ENCODE peak calls at places on chromosome 15, in five cellular contexts. P is HepG2, L is HCT116, C is H1, O is GM12878. T is an unnamed sample.

GRCh38 chr15:60788514-60789091 is 309.7 kb upstream of the ICE2 start:
- DNase-seq in P (no peak), L (no peak), C (no peak), O (no peak), T (no peak)

GRCh38 chr15:101108458-101108775 is 143.4 kb downstream of the CHSY1 start:
- DNase-seq in P (no peak), L (no peak), C (no peak), O (no peak), T (no peak)

GRCh38 chr15:56690733-56691132 is 42.6 kb downstream of the ZNF280D start:
- DNase-seq in P (no peak), L (no peak), C (no peak), O (no peak), T (no peak)

GRCh38 chr15:49423906-49424520 is 971 bp downstream of the FGF7 start:
- DNase-seq in P (no peak), L (no peak), C (no peak), O (no peak), T (no peak)

GRCh38 chr15:92886229-92886628 is 13.9 kb upstream of the CHD2 start:
- DNase-seq in P (no peak), L (no peak), C (no peak), O (no peak), T (no peak)

GRCh38 chr15:50435772-50436171 is 11.6 kb downstream of the USP8 start:
- DNase-seq in P (no peak), L (no peak), C (no peak), O (no peak), T (no peak)

GRCh38 chr15:40259021-40259420 is 20.2 kb downstream of the PAK6 start:
- DNase-seq in P (no peak), L (no peak), C (no peak), O (no peak), T (no peak)

GRCh38 chr15:98799461-98799971 is 151.2 kb downstream of the IGF1R start:
- DNase-seq in P (peak; percentile 52), L (no peak), C (no peak), O (no peak), T (no peak)

GRCh38 chr15:99009741-99010370 is 2.3 kb upstream of the PGPEP1L start:
- DNase-seq in P (no peak), L (no peak), C (peak; percentile 7), O (no peak), T (no peak)

GRCh38 chr15:55627730-55628368 is 39.7 kb upstream of the PYGO1 start:
- DNase-seq in P (peak; percentile 18), L (peak; percentile 92), C (no peak), O (no peak), T (no peak)

GRCh38 chr15:93974804-93975481 is 256.4 kb upstream of the MCTP2 start:
- DNase-seq in P (peak; percentile 22), L (peak; percentile 2), C (no peak), O (no peak), T (peak; percentile 69)

GRCh38 chr15:58731756-58732535 is 17.6 kb downstream of the ADAM10 start:
- DNase-seq in P (no peak), L (peak; percentile 72), C (no peak), O (no peak), T (no peak)

GRCh38 chr15:56537881-56538280 is 72.9 kb upstream of the MNS1 start:
- DNase-seq in P (no peak), L (no peak), C (no peak), O (no peak), T (no peak)

GRCh38 chr15:90261811-90262210 is 3.7 kb upstream of the NGRN start:
- DNase-seq in P (no peak), L (no peak), C (no peak), O (no peak), T (no peak)

GRCh38 chr15:78455749-78456148 is 17.7 kb downstream of the IREB2 start:
- DNase-seq in P (no peak), L (no peak), C (no peak), O (no peak), T (no peak)
- TF ChIP-seq JUND in P (no peak), L (no peak), C (no peak), O (no peak), T (no peak)

GRCh38 chr15:75758071-75758872 is 45.6 kb upstream of the CSPG4 start:
- DNase-seq in P (peak; percentile 77), L (peak; percentile 78), C (peak; percentile 88), O (peak; percentile 38), T (peak; percentile 91)
- TF ChIP-seq JUND in P (no peak), L (no peak), C (no peak), O (no peak), T (no peak)

GRCh38 chr15:57728436-57728835 is 21.9 kb downstream of the POLR2M start:
- DNase-seq in P (no peak), L (no peak), C (no peak), O (no peak), T (no peak)

GRCh38 chr15:57735406-57735805 is 28.9 kb downstream of the POLR2M start:
- DNase-seq in P (no peak), L (no peak), C (no peak), O (no peak), T (no peak)

GRCh38 chr15:57732526-57733331 is 26.2 kb downstream of the POLR2M start:
- DNase-seq in P (peak; percentile 49), L (peak; percentile 48), C (peak; percentile 80), O (no peak), T (peak; percentile 25)

GRCh38 chr15:57734860-57735259 is 28.3 kb downstream of the POLR2M start:
- DNase-seq in P (no peak), L (no peak), C (no peak), O (no peak), T (no peak)

DNA sequence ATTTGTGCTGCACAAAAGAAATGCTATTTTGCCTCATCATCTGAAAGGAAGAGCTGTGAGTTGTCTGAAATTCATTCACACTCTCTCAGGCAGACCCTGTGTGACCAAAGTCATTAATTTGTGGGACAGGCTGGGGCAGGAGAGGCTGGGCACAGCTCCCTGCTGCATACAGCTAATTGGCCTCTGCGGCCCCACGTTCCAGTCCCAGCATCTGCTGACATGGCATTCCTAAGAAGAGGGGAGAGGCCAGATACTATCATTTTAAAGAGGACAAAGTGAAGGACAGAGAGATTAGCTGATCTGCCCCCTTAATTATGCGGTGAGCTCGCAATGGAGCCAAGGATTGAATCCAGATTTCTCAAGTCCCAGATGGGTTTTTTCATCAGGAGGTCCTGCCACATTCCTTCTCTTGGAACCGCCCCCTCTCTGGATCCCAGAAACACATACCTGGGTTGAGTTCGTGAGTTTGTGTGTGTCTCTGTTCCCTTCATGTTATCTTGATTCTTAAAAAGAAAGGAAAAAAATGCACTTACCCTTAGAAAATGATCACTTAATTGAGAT is 25.1 kb downstream of the POLR2M start:
- DNase-seq in P (no peak), L (no peak), C (no peak), O (no peak), T (no peak)
- TF ChIP-seq JUND in P (no peak), L (no peak), C (no peak), O (no peak), T (no peak)

GRCh38 chr15:68729789-68730201 is 90.9 kb downstream of the ANP32A start:
- DNase-seq in P (no peak), L (no peak), C (no peak), O (no peak), T (no peak)
- TF ChIP-seq JUND in P (no peak), L (no peak), C (no peak), O (no peak), T (no peak)

GRCh38 chr15:80999623-81000036 is 1.1 kb upstream of the TLNRD1 start:
- DNase-seq in P (no peak), L (peak; percentile 63), C (no peak), O (no peak), T (peak; percentile 38)
- TF ChIP-seq JUND in P (no peak), L (peak; percentile 27), C (no peak), O (no peak), T (no peak)

GRCh38 chr15:38073278-38073930 is 139.0 kb downstream of the TMCO5A start:
- DNase-seq in P (peak; percentile 43), L (peak; percentile 28), C (no peak), O (no peak), T (peak; percentile 65)

GRCh38 chr15:38075466-38075865 is 141.0 kb downstream of the TMCO5A start:
- DNase-seq in P (no peak), L (no peak), C (no peak), O (no peak), T (no peak)

GRCh38 chr15:38079236-38079635 is 144.8 kb downstream of the TMCO5A start:
- DNase-seq in P (no peak), L (no peak), C (no peak), O (no peak), T (no peak)

GRCh38 chr15:38074029-38074428 is 139.6 kb downstream of the TMCO5A start:
- DNase-seq in P (no peak), L (no peak), C (no peak), O (no peak), T (no peak)

DNA sequence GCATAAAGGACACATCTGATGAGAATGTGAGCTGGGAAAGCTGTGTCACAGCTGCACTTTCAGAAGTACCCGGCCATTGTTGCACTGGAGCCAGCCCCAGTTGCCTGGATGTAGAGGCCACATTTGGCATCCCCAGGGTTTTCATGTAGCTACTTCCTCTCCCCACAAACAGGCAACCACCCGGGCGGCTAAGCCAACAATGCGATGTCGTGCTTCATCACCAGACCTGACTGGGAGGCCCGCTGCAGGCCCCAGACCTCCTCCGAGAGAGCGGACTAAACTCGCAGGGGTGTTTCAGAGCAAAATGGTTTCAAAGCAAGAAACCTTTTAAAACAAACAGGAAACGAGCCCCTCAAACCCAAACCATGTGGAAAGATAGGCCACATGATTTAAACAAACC is 142.4 kb downstream of the TMCO5A start:
- DNase-seq in P (no peak), L (no peak), C (peak; percentile 51), O (no peak), T (no peak)
- TF ChIP-seq JUND in P (no peak), L (no peak), C (no peak), O (no peak), T (no peak)

DNA sequence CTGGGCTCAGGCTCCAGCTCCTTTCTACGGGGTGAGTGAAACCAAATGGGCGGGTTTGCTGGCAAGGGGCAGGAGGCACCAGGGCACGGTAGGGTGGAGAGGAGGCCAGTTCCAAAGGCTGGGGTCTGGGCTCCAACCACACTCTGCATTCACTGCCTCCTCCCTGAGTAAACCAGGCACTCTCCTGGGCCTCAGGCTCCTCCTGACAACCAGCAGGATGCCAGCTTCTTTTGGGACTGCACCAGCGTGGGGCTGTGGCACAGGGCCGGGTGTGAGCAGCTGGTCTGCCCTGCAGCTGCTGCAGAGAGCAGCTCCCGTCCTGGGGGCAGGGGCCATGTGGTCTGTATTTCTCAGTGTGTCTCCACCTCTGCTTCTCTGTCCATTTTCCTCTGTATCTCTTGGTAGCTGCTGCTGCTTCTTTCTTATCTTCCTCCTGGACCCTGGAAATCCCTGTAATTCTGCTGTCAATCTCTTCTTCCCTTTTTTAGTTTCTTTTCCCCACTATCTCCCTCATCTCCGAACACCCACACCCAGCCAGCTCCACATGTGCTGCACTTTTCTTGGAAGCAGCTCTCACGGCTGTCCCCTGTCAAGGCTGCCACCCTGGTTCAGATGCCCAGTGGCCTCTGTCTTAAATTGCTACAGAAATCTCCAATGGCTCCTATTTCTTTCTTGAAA is 54.9 kb upstream of the TBC1D21 start:
- DNase-seq in P (no peak), L (no peak), C (no peak), O (no peak), T (no peak)
- TF ChIP-seq JUND in P (no peak), L (no peak), C (no peak), O (no peak), T (no peak)

GRCh38 chr15:29034151-29034550 is 148.4 kb downstream of the APBA2 start:
- DNase-seq in P (no peak), L (no peak), C (no peak), O (no peak), T (no peak)
- TF ChIP-seq JUND in P (no peak), L (no peak), C (no peak), O (no peak), T (no peak)

T was measured in T47D.